ENCODE peak calls at places on chromosome 16, in ten cellular contexts. One of them, this sample, is unnamed.

GRCh38 chr16:19503461-19504075 is 18.3 kb downstream of the GDE1 start:
- DNase-seq in nephron progenitor cell: no peak
- DNase-seq in astrocyte of the spinal cord: no peak
- DNase-seq in lower leg skin: no peak
- DNase-seq in AG04449: no peak
- DNase-seq in GM12864: no peak
- DNase-seq in mammary epithelial cell: no peak
- DNase-seq in cardiac fibroblast: no peak
- DNase-seq in GM12865: no peak
- DNase-seq in Panc1: no peak
- DNase-seq in this sample: no peak

GRCh38 chr16:69833357-69833781 is 71.2 kb downstream of the WWP2 start:
- DNase-seq in Panc1: no peak
- DNase-seq in astrocyte of the spinal cord: peak
- DNase-seq in cardiac fibroblast: no peak
- DNase-seq in GM12865: no peak
- DNase-seq in lower leg skin: no peak
- DNase-seq in mammary epithelial cell: no peak
- DNase-seq in nephron progenitor cell: no peak
- DNase-seq in AG04449: no peak
- DNase-seq in GM12864: no peak
- DNase-seq in this sample: no peak

GRCh38 chr16:30744146-30744545 is 4.1 kb upstream of the PHKG2 start:
- DNase-seq in lower leg skin: no peak
- DNase-seq in nephron progenitor cell: no peak
- DNase-seq in Panc1: no peak
- DNase-seq in mammary epithelial cell: no peak
- DNase-seq in astrocyte of the spinal cord: no peak
- DNase-seq in GM12864: no peak
- DNase-seq in cardiac fibroblast: no peak
- DNase-seq in GM12865: no peak
- DNase-seq in AG04449: no peak
- DNase-seq in this sample: no peak

GRCh38 chr16:30941600-30942420 is 7.1 kb upstream of the ORAI3 start:
- DNase-seq in AG04449: no peak
- DNase-seq in GM12864: no peak
- DNase-seq in Panc1: no peak
- DNase-seq in lower leg skin: peak
- DNase-seq in mammary epithelial cell: peak
- DNase-seq in GM12865: peak
- DNase-seq in astrocyte of the spinal cord: peak
- DNase-seq in nephron progenitor cell: peak
- DNase-seq in cardiac fibroblast: peak
- DNase-seq in this sample: peak

GRCh38 chr16:63466-63865 is 9.0 kb downstream of the RHBDF1 start:
- DNase-seq in cardiac fibroblast: no peak
- DNase-seq in mammary epithelial cell: no peak
- DNase-seq in astrocyte of the spinal cord: no peak
- DNase-seq in nephron progenitor cell: no peak
- DNase-seq in lower leg skin: no peak
- DNase-seq in Panc1: no peak
- DNase-seq in AG04449: no peak
- DNase-seq in GM12865: no peak
- DNase-seq in GM12864: no peak
- DNase-seq in this sample: no peak

GRCh38 chr16:73196670-73197069 is 148.7 kb upstream of the ZFHX3 start:
- DNase-seq in lower leg skin: no peak
- DNase-seq in cardiac fibroblast: peak
- DNase-seq in Panc1: peak
- DNase-seq in nephron progenitor cell: peak
- DNase-seq in mammary epithelial cell: peak
- DNase-seq in GM12864: peak
- DNase-seq in AG04449: no peak
- DNase-seq in astrocyte of the spinal cord: peak
- DNase-seq in GM12865: peak
- DNase-seq in this sample: peak

GRCh38 chr16:3576211-3576610 is 992 bp downstream of the NLRC3 start:
- DNase-seq in AG04449: no peak
- DNase-seq in nephron progenitor cell: no peak
- DNase-seq in GM12865: peak
- DNase-seq in mammary epithelial cell: no peak
- DNase-seq in cardiac fibroblast: no peak
- DNase-seq in astrocyte of the spinal cord: no peak
- DNase-seq in lower leg skin: no peak
- DNase-seq in Panc1: no peak
- DNase-seq in GM12864: no peak
- DNase-seq in this sample: no peak

GRCh38 chr16:3004781-3005284 is 7.9 kb upstream of the CLDN9 start:
- DNase-seq in AG04449: no peak
- DNase-seq in lower leg skin: no peak
- DNase-seq in GM12864: no peak
- DNase-seq in GM12865: no peak
- DNase-seq in cardiac fibroblast: no peak
- DNase-seq in nephron progenitor cell: peak
- DNase-seq in astrocyte of the spinal cord: no peak
- DNase-seq in Panc1: no peak
- DNase-seq in mammary epithelial cell: no peak
- DNase-seq in this sample: peak

GRCh38 chr16:60582528-60582927 is 1453.7 kb downstream of the CDH8 start:
- DNase-seq in GM12864: no peak
- DNase-seq in lower leg skin: no peak
- DNase-seq in nephron progenitor cell: no peak
- DNase-seq in GM12865: no peak
- DNase-seq in AG04449: no peak
- DNase-seq in Panc1: no peak
- DNase-seq in cardiac fibroblast: no peak
- DNase-seq in mammary epithelial cell: no peak
- DNase-seq in astrocyte of the spinal cord: no peak
- DNase-seq in this sample: no peak

GRCh38 chr16:49661465-49662187 is 194.3 kb downstream of the ZNF423 start:
- DNase-seq in astrocyte of the spinal cord: peak
- DNase-seq in cardiac fibroblast: no peak
- DNase-seq in mammary epithelial cell: no peak
- DNase-seq in nephron progenitor cell: no peak
- DNase-seq in AG04449: no peak
- DNase-seq in GM12864: no peak
- DNase-seq in GM12865: no peak
- DNase-seq in Panc1: no peak
- DNase-seq in lower leg skin: no peak
- DNase-seq in this sample: no peak

GRCh38 chr16:77663711-77664110 is 58.6 kb upstream of the NUDT7 start:
- DNase-seq in nephron progenitor cell: no peak
- DNase-seq in GM12865: no peak
- DNase-seq in cardiac fibroblast: no peak
- DNase-seq in Panc1: no peak
- DNase-seq in astrocyte of the spinal cord: no peak
- DNase-seq in mammary epithelial cell: no peak
- DNase-seq in GM12864: no peak
- DNase-seq in lower leg skin: no peak
- DNase-seq in AG04449: no peak
- DNase-seq in this sample: no peak

GRCh38 chr16:77674888-77675287 is 47.4 kb upstream of the NUDT7 start:
- DNase-seq in GM12865: no peak
- DNase-seq in nephron progenitor cell: no peak
- DNase-seq in mammary epithelial cell: peak
- DNase-seq in lower leg skin: no peak
- DNase-seq in cardiac fibroblast: peak
- DNase-seq in astrocyte of the spinal cord: peak
- DNase-seq in Panc1: no peak
- DNase-seq in GM12864: no peak
- DNase-seq in AG04449: peak
- DNase-seq in this sample: no peak

DNA sequence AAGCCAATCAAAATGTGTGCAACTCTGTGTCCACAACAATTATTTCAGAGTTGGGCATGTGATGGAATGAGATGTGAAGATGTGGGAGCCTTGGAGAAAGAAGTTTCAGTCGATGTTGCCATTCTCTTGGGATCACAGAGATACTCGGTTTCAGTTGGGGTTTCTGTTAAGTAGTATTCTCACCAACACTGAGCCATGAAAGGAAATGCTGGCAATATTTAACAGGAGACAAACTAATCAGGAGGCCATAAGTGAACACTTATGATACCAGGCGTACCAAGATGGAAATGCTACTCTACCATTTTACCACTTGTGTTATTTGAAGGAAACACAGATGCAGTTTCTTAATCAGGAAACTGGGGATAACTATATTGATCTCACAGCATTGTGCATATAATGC is 53.3 kb upstream of the NUDT7 start:
- DNase-seq in lower leg skin: no peak
- DNase-seq in AG04449: no peak
- DNase-seq in GM12865: no peak
- DNase-seq in nephron progenitor cell: no peak
- DNase-seq in astrocyte of the spinal cord: no peak
- DNase-seq in mammary epithelial cell: no peak
- DNase-seq in Panc1: no peak
- DNase-seq in cardiac fibroblast: no peak
- DNase-seq in GM12864: no peak
- DNase-seq in this sample: no peak
- TF ChIP-seq CTCF in lower leg skin: no peak
- TF ChIP-seq CTCF in AG04449: no peak
- TF ChIP-seq CTCF in GM12865: no peak
- TF ChIP-seq CTCF in nephron progenitor cell: no peak
- TF ChIP-seq CTCF in astrocyte of the spinal cord: no peak
- TF ChIP-seq CTCF in mammary epithelial cell: no peak
- TF ChIP-seq CTCF in Panc1: no peak
- TF ChIP-seq CTCF in cardiac fibroblast: no peak
- TF ChIP-seq CTCF in GM12864: no peak
- TF ChIP-seq CTCF in this sample: no peak

DNA sequence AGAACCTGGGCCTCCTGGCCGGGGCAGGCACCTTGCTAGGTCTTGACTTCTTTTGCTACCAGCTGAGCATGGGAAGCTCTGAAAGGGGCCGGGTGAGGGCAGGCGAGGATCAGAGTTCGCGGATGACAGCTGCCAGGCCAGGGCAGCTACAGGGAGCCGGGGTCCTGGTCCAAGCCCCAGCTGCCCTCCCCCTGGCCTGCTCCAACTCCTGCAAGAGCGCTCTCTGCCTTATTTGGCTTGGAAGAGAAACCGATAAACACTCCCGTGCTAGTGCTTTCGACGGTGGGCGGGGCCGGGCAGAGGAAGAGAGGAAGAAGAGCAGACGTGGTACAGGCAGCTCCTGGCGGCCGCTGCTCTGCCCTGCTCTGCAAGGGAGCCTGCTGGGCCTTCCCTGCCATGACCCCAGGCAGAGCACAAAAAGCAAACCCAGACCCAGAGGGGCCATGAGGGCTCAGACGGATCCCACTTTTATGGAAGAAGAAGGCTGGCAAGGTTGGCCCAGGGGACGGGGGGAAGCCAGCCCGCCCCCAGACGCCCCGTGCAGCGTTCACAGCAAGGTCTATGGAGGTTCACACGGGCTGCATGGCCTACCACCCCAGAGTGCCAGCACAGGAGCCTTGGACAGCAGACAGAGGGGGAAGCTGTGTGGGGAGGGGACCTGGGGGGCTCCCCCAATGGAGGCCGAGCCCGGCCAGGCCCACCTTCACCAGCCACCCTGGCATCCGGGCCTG is 25.6 kb downstream of the PIEZO1 start:
- DNase-seq in AG04449: no peak
- DNase-seq in lower leg skin: no peak
- DNase-seq in mammary epithelial cell: no peak
- DNase-seq in cardiac fibroblast: peak
- DNase-seq in nephron progenitor cell: peak
- DNase-seq in Panc1: no peak
- DNase-seq in astrocyte of the spinal cord: peak
- DNase-seq in GM12865: no peak
- DNase-seq in GM12864: no peak
- DNase-seq in this sample: peak
- TF ChIP-seq CTCF in AG04449: no peak
- TF ChIP-seq CTCF in lower leg skin: no peak
- TF ChIP-seq CTCF in mammary epithelial cell: no peak
- TF ChIP-seq CTCF in cardiac fibroblast: no peak
- TF ChIP-seq CTCF in nephron progenitor cell: no peak
- TF ChIP-seq CTCF in Panc1: no peak
- TF ChIP-seq CTCF in astrocyte of the spinal cord: no peak
- TF ChIP-seq CTCF in GM12865: no peak
- TF ChIP-seq CTCF in GM12864: no peak
- TF ChIP-seq CTCF in this sample: no peak

GRCh38 chr16:67926181-67926742 is 5.4 kb downstream of the CTRL start:
- DNase-seq in astrocyte of the spinal cord: peak
- DNase-seq in cardiac fibroblast: no peak
- DNase-seq in GM12864: no peak
- DNase-seq in lower leg skin: peak
- DNase-seq in AG04449: no peak
- DNase-seq in mammary epithelial cell: no peak
- DNase-seq in GM12865: no peak
- DNase-seq in Panc1: no peak
- DNase-seq in nephron progenitor cell: no peak
- DNase-seq in this sample: peak
- TF ChIP-seq CTCF in astrocyte of the spinal cord: no peak
- TF ChIP-seq CTCF in cardiac fibroblast: peak
- TF ChIP-seq CTCF in GM12864: peak
- TF ChIP-seq CTCF in lower leg skin: no peak
- TF ChIP-seq CTCF in AG04449: peak
- TF ChIP-seq CTCF in mammary epithelial cell: no peak
- TF ChIP-seq CTCF in GM12865: no peak
- TF ChIP-seq CTCF in Panc1: no peak
- TF ChIP-seq CTCF in nephron progenitor cell: no peak
- TF ChIP-seq CTCF in this sample: no peak

GRCh38 chr16:55577888-55578287 is 11.4 kb downstream of the CAPNS2 start:
- DNase-seq in GM12864: no peak
- DNase-seq in AG04449: no peak
- DNase-seq in GM12865: no peak
- DNase-seq in nephron progenitor cell: no peak
- DNase-seq in Panc1: no peak
- DNase-seq in astrocyte of the spinal cord: no peak
- DNase-seq in lower leg skin: no peak
- DNase-seq in mammary epithelial cell: no peak
- DNase-seq in cardiac fibroblast: no peak
- DNase-seq in this sample: no peak
- TF ChIP-seq CTCF in GM12864: no peak
- TF ChIP-seq CTCF in AG04449: no peak
- TF ChIP-seq CTCF in GM12865: no peak
- TF ChIP-seq CTCF in nephron progenitor cell: no peak
- TF ChIP-seq CTCF in Panc1: no peak
- TF ChIP-seq CTCF in astrocyte of the spinal cord: no peak
- TF ChIP-seq CTCF in lower leg skin: no peak
- TF ChIP-seq CTCF in mammary epithelial cell: no peak
- TF ChIP-seq CTCF in cardiac fibroblast: no peak
- TF ChIP-seq CTCF in this sample: no peak

GRCh38 chr16:81585785-81586184 is 141.2 kb downstream of the CMIP start:
- DNase-seq in astrocyte of the spinal cord: no peak
- DNase-seq in GM12865: no peak
- DNase-seq in AG04449: no peak
- DNase-seq in GM12864: no peak
- DNase-seq in Panc1: no peak
- DNase-seq in nephron progenitor cell: no peak
- DNase-seq in lower leg skin: no peak
- DNase-seq in mammary epithelial cell: no peak
- DNase-seq in cardiac fibroblast: no peak
- DNase-seq in this sample: no peak
- TF ChIP-seq CTCF in astrocyte of the spinal cord: peak
- TF ChIP-seq CTCF in GM12865: no peak
- TF ChIP-seq CTCF in AG04449: peak
- TF ChIP-seq CTCF in GM12864: no peak
- TF ChIP-seq CTCF in Panc1: peak
- TF ChIP-seq CTCF in nephron progenitor cell: no peak
- TF ChIP-seq CTCF in lower leg skin: no peak
- TF ChIP-seq CTCF in mammary epithelial cell: peak
- TF ChIP-seq CTCF in cardiac fibroblast: peak
- TF ChIP-seq CTCF in this sample: no peak